ENCODE peak calls at places on chromosomes 6 and 20, in four cellular contexts. One of them, this sample, is unnamed.
A peak's percentile ranks its signal among the peaks of the same experiment; 100 is the strongest.

GRCh38 chr6:34964564-34964963 is 75.5 kb downstream of the ANKS1A start:
- DNase-seq in esophagus squamous epithelium: no peak
- DNase-seq in progenitor cell of endocrine pancreas: no peak
- DNase-seq in neural crest cell: no peak
- DNase-seq in this sample: no peak

GRCh38 chr6:154041001-154041400 is 2.0 kb downstream of the OPRM1 start:
- DNase-seq in esophagus squamous epithelium: no peak
- DNase-seq in progenitor cell of endocrine pancreas: no peak
- DNase-seq in neural crest cell: no peak
- DNase-seq in this sample: no peak

GRCh38 chr20:50136822-50137599 is 16.5 kb downstream of the PEDS1 start:
- DNase-seq in esophagus squamous epithelium: no peak
- DNase-seq in progenitor cell of endocrine pancreas: no peak
- DNase-seq in neural crest cell: no peak
- DNase-seq in this sample: peak; percentile 41

GRCh38 chr6:42781811-42782688 is at the start of gene BICRAL:
- DNase-seq in esophagus squamous epithelium: no peak
- DNase-seq in progenitor cell of endocrine pancreas: peak; percentile 46
- DNase-seq in neural crest cell: peak; percentile 65
- DNase-seq in this sample: peak; percentile 82

GRCh38 chr20:364905-365794 is 15.4 kb upstream of the TRIB3 start:
- DNase-seq in esophagus squamous epithelium: no peak
- DNase-seq in progenitor cell of endocrine pancreas: no peak
- DNase-seq in neural crest cell: no peak
- DNase-seq in this sample: peak; percentile 87

GRCh38 chr6:79676785-79677736 is 45.9 kb downstream of the SH3BGRL2 start:
- DNase-seq in esophagus squamous epithelium: no peak
- DNase-seq in progenitor cell of endocrine pancreas: no peak
- DNase-seq in neural crest cell: no peak
- DNase-seq in this sample: no peak

GRCh38 chr6:77893391-77893790 is 240.6 kb downstream of the MEI4 start:
- DNase-seq in esophagus squamous epithelium: no peak
- DNase-seq in progenitor cell of endocrine pancreas: no peak
- DNase-seq in neural crest cell: no peak
- DNase-seq in this sample: no peak

GRCh38 chr6:163149535-163149848 is 265.0 kb upstream of the QKI start:
- DNase-seq in esophagus squamous epithelium: no peak
- DNase-seq in progenitor cell of endocrine pancreas: no peak
- DNase-seq in neural crest cell: no peak
- DNase-seq in this sample: no peak

GRCh38 chr6:37793067-37793466 is 26.5 kb upstream of the ZFAND3 start:
- DNase-seq in esophagus squamous epithelium: no peak
- DNase-seq in progenitor cell of endocrine pancreas: no peak
- DNase-seq in neural crest cell: no peak
- DNase-seq in this sample: no peak

GRCh38 chr20:6026051-6026450 is 27.8 kb downstream of the LRRN4 start:
- DNase-seq in esophagus squamous epithelium: no peak
- DNase-seq in progenitor cell of endocrine pancreas: no peak
- DNase-seq in neural crest cell: no peak
- DNase-seq in this sample: peak; percentile 50

GRCh38 chr6:40845588-40845987 is 193.4 kb downstream of the UNC5CL start:
- DNase-seq in esophagus squamous epithelium: no peak
- DNase-seq in progenitor cell of endocrine pancreas: peak; percentile 42
- DNase-seq in neural crest cell: peak; percentile 57
- DNase-seq in this sample: peak; percentile 59

GRCh38 chr6:52263709-52264320 is 19.5 kb upstream of the IL17F start:
- DNase-seq in esophagus squamous epithelium: no peak
- DNase-seq in progenitor cell of endocrine pancreas: peak; percentile 43
- DNase-seq in neural crest cell: peak; percentile 67
- DNase-seq in this sample: peak; percentile 65

GRCh38 chr6:85458184-85458583 is 8.3 kb downstream of the NT5E start:
- DNase-seq in esophagus squamous epithelium: no peak
- DNase-seq in progenitor cell of endocrine pancreas: no peak
- DNase-seq in neural crest cell: no peak
- DNase-seq in this sample: no peak

GRCh38 chr6:170429457-170429856 is 122.9 kb downstream of the FAM120B start:
- DNase-seq in esophagus squamous epithelium: no peak
- DNase-seq in progenitor cell of endocrine pancreas: no peak
- DNase-seq in neural crest cell: no peak
- DNase-seq in this sample: no peak

GRCh38 chr6:120711255-120711654 is 623.0 kb downstream of the TBC1D32 start:
- DNase-seq in esophagus squamous epithelium: no peak
- DNase-seq in progenitor cell of endocrine pancreas: no peak
- DNase-seq in neural crest cell: no peak
- DNase-seq in this sample: no peak

GRCh38 chr20:10300582-10301108 is 82.0 kb downstream of the SNAP25 start:
- DNase-seq in esophagus squamous epithelium: no peak
- DNase-seq in progenitor cell of endocrine pancreas: no peak
- DNase-seq in neural crest cell: no peak
- DNase-seq in this sample: no peak

GRCh38 chr20:24672886-24673677 is 203.7 kb downstream of the SYNDIG1 start:
- DNase-seq in esophagus squamous epithelium: no peak
- DNase-seq in progenitor cell of endocrine pancreas: no peak
- DNase-seq in neural crest cell: no peak
- DNase-seq in this sample: peak; percentile 72

GRCh38 chr6:72913797-72914196 is 291.9 kb downstream of the KCNQ5 start:
- DNase-seq in esophagus squamous epithelium: no peak
- DNase-seq in progenitor cell of endocrine pancreas: no peak
- DNase-seq in neural crest cell: no peak
- DNase-seq in this sample: no peak

GRCh38 chr6:54274383-54274782 is 33.9 kb upstream of the TINAG start:
- DNase-seq in esophagus squamous epithelium: no peak
- DNase-seq in progenitor cell of endocrine pancreas: no peak
- DNase-seq in neural crest cell: no peak
- DNase-seq in this sample: no peak

GRCh38 chr20:61054411-61054810 is 197.7 kb upstream of the CDH4 start:
- DNase-seq in esophagus squamous epithelium: no peak
- DNase-seq in progenitor cell of endocrine pancreas: no peak
- DNase-seq in neural crest cell: no peak
- DNase-seq in this sample: no peak

GRCh38 chr20:50541606-50542041 is 31.4 kb downstream of the PTPN1 start:
- DNase-seq in esophagus squamous epithelium: no peak
- DNase-seq in progenitor cell of endocrine pancreas: no peak
- DNase-seq in neural crest cell: no peak
- DNase-seq in this sample: no peak

GRCh38 chr20:61405007-61405406 is 152.9 kb downstream of the CDH4 start:
- DNase-seq in esophagus squamous epithelium: no peak
- DNase-seq in progenitor cell of endocrine pancreas: no peak
- DNase-seq in neural crest cell: no peak
- DNase-seq in this sample: no peak

GRCh38 chr6:33903579-33903978 is 99.8 kb upstream of the MLN start:
- DNase-seq in esophagus squamous epithelium: no peak
- DNase-seq in progenitor cell of endocrine pancreas: no peak
- DNase-seq in neural crest cell: no peak
- DNase-seq in this sample: no peak

GRCh38 chr20:24309596-24309995 is 159.8 kb upstream of the SYNDIG1 start:
- DNase-seq in esophagus squamous epithelium: no peak
- DNase-seq in progenitor cell of endocrine pancreas: no peak
- DNase-seq in neural crest cell: no peak
- DNase-seq in this sample: no peak

GRCh38 chr6:47440722-47441121 is 36.9 kb upstream of the CD2AP start:
- DNase-seq in esophagus squamous epithelium: no peak
- DNase-seq in progenitor cell of endocrine pancreas: no peak
- DNase-seq in neural crest cell: no peak
- DNase-seq in this sample: no peak

GRCh38 chr20:34437330-34437986 is 74.4 kb downstream of the ITCH start:
- DNase-seq in esophagus squamous epithelium: no peak
- DNase-seq in progenitor cell of endocrine pancreas: no peak
- DNase-seq in neural crest cell: no peak
- DNase-seq in this sample: no peak

GRCh38 chr6:53605543-53606235 is 59.9 kb downstream of the KLHL31 start:
- DNase-seq in esophagus squamous epithelium: no peak
- DNase-seq in progenitor cell of endocrine pancreas: no peak
- DNase-seq in neural crest cell: no peak
- DNase-seq in this sample: no peak

GRCh38 chr6:16836186-16836981 is 75.1 kb upstream of the ATXN1 start:
- DNase-seq in esophagus squamous epithelium: no peak
- DNase-seq in progenitor cell of endocrine pancreas: no peak
- DNase-seq in neural crest cell: no peak
- DNase-seq in this sample: no peak

GRCh38 chr6:30615219-30615957 is 1.7 kb downstream of the PPP1R10 start:
- DNase-seq in esophagus squamous epithelium: no peak
- DNase-seq in progenitor cell of endocrine pancreas: no peak
- DNase-seq in neural crest cell: peak; percentile 53
- DNase-seq in this sample: peak; percentile 88

GRCh38 chr6:168125429-168126001 is 46.5 kb upstream of the FRMD1 start:
- DNase-seq in esophagus squamous epithelium: no peak
- DNase-seq in progenitor cell of endocrine pancreas: peak; percentile 5
- DNase-seq in neural crest cell: no peak
- DNase-seq in this sample: no peak

GRCh38 chr6:132354517-132355167 is 46.6 kb downstream of the MOXD1 start:
- DNase-seq in esophagus squamous epithelium: peak; percentile 42
- DNase-seq in progenitor cell of endocrine pancreas: no peak
- DNase-seq in neural crest cell: no peak
- DNase-seq in this sample: peak; percentile 37

GRCh38 chr6:16800942-16801341 is 39.7 kb upstream of the ATXN1 start:
- DNase-seq in esophagus squamous epithelium: no peak
- DNase-seq in progenitor cell of endocrine pancreas: no peak
- DNase-seq in neural crest cell: no peak
- DNase-seq in this sample: peak; percentile 32

GRCh38 chr6:80477591-80478370 is 371.3 kb downstream of the BCKDHB start:
- DNase-seq in esophagus squamous epithelium: no peak
- DNase-seq in progenitor cell of endocrine pancreas: no peak
- DNase-seq in neural crest cell: no peak
- DNase-seq in this sample: no peak

GRCh38 chr6:124819340-124819739 is 142.9 kb upstream of the RNF217 start:
- DNase-seq in esophagus squamous epithelium: no peak
- DNase-seq in progenitor cell of endocrine pancreas: no peak
- DNase-seq in neural crest cell: no peak
- DNase-seq in this sample: peak; percentile 0

GRCh38 chr20:43690943-43691598 is 24.2 kb downstream of the MYBL2 start:
- DNase-seq in esophagus squamous epithelium: no peak
- DNase-seq in progenitor cell of endocrine pancreas: no peak
- DNase-seq in neural crest cell: no peak
- DNase-seq in this sample: no peak

GRCh38 chr20:58670097-58670496 is 19.0 kb downstream of the STX16 start:
- DNase-seq in esophagus squamous epithelium: no peak
- DNase-seq in progenitor cell of endocrine pancreas: no peak
- DNase-seq in neural crest cell: no peak
- DNase-seq in this sample: no peak

GRCh38 chr6:169454204-169454871 is 200.7 kb upstream of the THBS2 start:
- DNase-seq in esophagus squamous epithelium: no peak
- DNase-seq in progenitor cell of endocrine pancreas: no peak
- DNase-seq in neural crest cell: no peak
- DNase-seq in this sample: peak; percentile 49

GRCh38 chr6:44152109-44152461 is 6.5 kb upstream of the CAPN11 start:
- DNase-seq in esophagus squamous epithelium: no peak
- DNase-seq in progenitor cell of endocrine pancreas: no peak
- DNase-seq in neural crest cell: no peak
- DNase-seq in this sample: no peak
- TF ChIP-seq CTCF in esophagus squamous epithelium: no peak
- TF ChIP-seq CTCF in progenitor cell of endocrine pancreas: no peak
- TF ChIP-seq CTCF in neural crest cell: peak; percentile 17
- TF ChIP-seq CTCF in this sample: no peak

GRCh38 chr20:47785321-47785899 is at the start of gene SULF2:
- DNase-seq in esophagus squamous epithelium: no peak
- DNase-seq in progenitor cell of endocrine pancreas: peak; percentile 34
- DNase-seq in neural crest cell: no peak
- DNase-seq in this sample: no peak

GRCh38 chr20:47784256-47784598 is 1.1 kb downstream of the SULF2 start:
- DNase-seq in esophagus squamous epithelium: no peak
- DNase-seq in progenitor cell of endocrine pancreas: no peak
- DNase-seq in neural crest cell: no peak
- DNase-seq in this sample: no peak

GRCh38 chr20:47782920-47783552 is 2.2 kb downstream of the SULF2 start:
- DNase-seq in esophagus squamous epithelium: no peak
- DNase-seq in progenitor cell of endocrine pancreas: no peak
- DNase-seq in neural crest cell: no peak
- DNase-seq in this sample: no peak

GRCh38 chr20:47785900-47786762 is 850 bp upstream of the SULF2 start:
- DNase-seq in esophagus squamous epithelium: no peak
- DNase-seq in progenitor cell of endocrine pancreas: peak; percentile 57
- DNase-seq in neural crest cell: peak; percentile 75
- DNase-seq in this sample: peak; percentile 83

GRCh38 chr20:47784599-47785320 is 521 bp downstream of the SULF2 start:
- DNase-seq in esophagus squamous epithelium: no peak
- DNase-seq in progenitor cell of endocrine pancreas: peak; percentile 29
- DNase-seq in neural crest cell: peak; percentile 28
- DNase-seq in this sample: peak; percentile 44
- TF ChIP-seq CTCF in esophagus squamous epithelium: peak; percentile 24
- TF ChIP-seq CTCF in progenitor cell of endocrine pancreas: no peak
- TF ChIP-seq CTCF in neural crest cell: peak; percentile 55
- TF ChIP-seq CTCF in this sample: no peak

DNA sequence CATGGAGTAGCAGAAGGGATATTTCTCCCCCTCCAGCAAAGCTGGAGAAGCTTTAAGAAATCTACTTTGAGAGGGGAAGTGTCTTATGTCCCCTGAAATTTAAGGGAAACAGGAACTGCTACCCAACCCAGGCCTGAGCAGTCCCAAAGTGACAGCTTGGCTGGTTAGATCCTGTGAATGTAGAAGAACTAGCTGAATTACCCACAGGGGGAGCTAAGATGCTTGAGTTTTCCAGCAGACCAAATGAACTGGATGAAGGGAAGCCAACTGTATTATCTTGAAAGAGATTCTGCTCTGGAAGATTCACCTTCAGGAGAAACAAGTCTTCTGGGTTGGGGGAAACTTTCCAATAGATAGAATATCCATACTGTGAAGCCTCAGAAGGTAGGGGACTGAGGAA is 303.3 kb upstream of the MMS22L start:
- DNase-seq in esophagus squamous epithelium: no peak
- DNase-seq in progenitor cell of endocrine pancreas: no peak
- DNase-seq in neural crest cell: no peak
- DNase-seq in this sample: peak; percentile 14
- TF ChIP-seq CTCF in esophagus squamous epithelium: no peak
- TF ChIP-seq CTCF in progenitor cell of endocrine pancreas: peak; percentile 15
- TF ChIP-seq CTCF in neural crest cell: peak; percentile 44
- TF ChIP-seq CTCF in this sample: no peak

GRCh38 chr6:130293800-130294199 is 71.0 kb upstream of the SAMD3 start:
- DNase-seq in esophagus squamous epithelium: no peak
- DNase-seq in progenitor cell of endocrine pancreas: no peak
- DNase-seq in neural crest cell: peak; percentile 5
- DNase-seq in this sample: peak; percentile 66
- TF ChIP-seq CTCF in esophagus squamous epithelium: peak; percentile 22
- TF ChIP-seq CTCF in progenitor cell of endocrine pancreas: peak; percentile 74
- TF ChIP-seq CTCF in neural crest cell: peak; percentile 63
- TF ChIP-seq CTCF in this sample: peak; percentile 46

GRCh38 chr6:157381631-157382621 is 936 bp downstream of the ZDHHC14 start:
- DNase-seq in esophagus squamous epithelium: no peak
- DNase-seq in progenitor cell of endocrine pancreas: peak; percentile 36
- DNase-seq in neural crest cell: peak; percentile 20
- DNase-seq in this sample: peak; percentile 48
- TF ChIP-seq CTCF in esophagus squamous epithelium: no peak
- TF ChIP-seq CTCF in progenitor cell of endocrine pancreas: peak; percentile 4
- TF ChIP-seq CTCF in neural crest cell: peak; percentile 17
- TF ChIP-seq CTCF in this sample: no peak

GRCh38 chr20:62953167-62953838 is 794 bp downstream of the SLC17A9 start:
- DNase-seq in esophagus squamous epithelium: no peak
- DNase-seq in progenitor cell of endocrine pancreas: no peak
- DNase-seq in neural crest cell: no peak
- DNase-seq in this sample: no peak
- TF ChIP-seq CTCF in esophagus squamous epithelium: no peak
- TF ChIP-seq CTCF in progenitor cell of endocrine pancreas: no peak
- TF ChIP-seq CTCF in neural crest cell: no peak
- TF ChIP-seq CTCF in this sample: no peak

GRCh38 chr6:74343804-74344203 is 647.8 kb downstream of the CD109 start:
- DNase-seq in esophagus squamous epithelium: no peak
- DNase-seq in progenitor cell of endocrine pancreas: no peak
- DNase-seq in neural crest cell: no peak
- DNase-seq in this sample: peak; percentile 28
- TF ChIP-seq CTCF in esophagus squamous epithelium: no peak
- TF ChIP-seq CTCF in progenitor cell of endocrine pancreas: peak; percentile 41
- TF ChIP-seq CTCF in neural crest cell: peak; percentile 49
- TF ChIP-seq CTCF in this sample: no peak

This sample was measured in MCF 10A.